ENCODE peak calls at places on chromosomes 11 and 22, in ten cellular contexts. L, O, K, N, W, F, T, X, J and Y are unnamed samples.

GRCh38 chr11:129268371-129268770 is 76.2 kb upstream of the ARHGAP32 start:
- DNase-seq in J (no peak), F (no peak), N (no peak), O (no peak), K (no peak), X (no peak), L (no peak), W (no peak), T (no peak), Y (no peak)

GRCh38 chr22:48856308-48856615 is 971.4 kb downstream of the BRD1 start:
- DNase-seq in T (no peak), W (no peak), N (no peak), O (no peak), L (no peak), X (no peak), J (no peak), F (no peak), K (no peak), Y (no peak)

GRCh38 chr11:27812341-27812740 is 112.1 kb upstream of the BDNF start:
- DNase-seq in O (no peak), X (no peak), W (no peak), F (no peak), T (no peak), K (no peak), N (no peak), L (no peak), J (no peak), Y (no peak)

GRCh38 chr11:90747057-90747456 is 524.2 kb upstream of the CHORDC1 start:
- DNase-seq in N (no peak), X (peak; percentile 91), J (peak; percentile 40), F (no peak), O (no peak), T (no peak), W (no peak), L (no peak), K (no peak), Y (no peak)

GRCh38 chr22:26617251-26618199 is at the start of gene CRYBB1:
- DNase-seq in X (no peak), K (no peak), J (no peak), F (no peak), N (no peak), W (no peak), O (peak; percentile 44), L (no peak), T (no peak), Y (peak; percentile 77)

GRCh38 chr22:37566329-37566837 is 6.1 kb downstream of the CDC42EP1 start:
- DNase-seq in N (no peak), X (no peak), J (no peak), W (no peak), O (no peak), T (peak; percentile 19), F (peak; percentile 79), K (no peak), L (no peak), Y (peak; percentile 91)

GRCh38 chr11:5107285-5107684 is 30.9 kb downstream of the OR52A5 start:
- DNase-seq in N (no peak), F (no peak), J (no peak), X (no peak), O (no peak), W (no peak), K (no peak), L (no peak), T (no peak), Y (no peak)

GRCh38 chr11:111086058-111086457 is 159.5 kb upstream of the POU2AF2 start:
- DNase-seq in K (no peak), J (no peak), L (no peak), X (no peak), T (no peak), W (no peak), O (no peak), F (no peak), N (no peak), Y (no peak)

GRCh38 chr22:46569055-46569847 is 31.8 kb upstream of the CELSR1 start:
- DNase-seq in J (no peak), X (no peak), T (no peak), W (no peak), L (no peak), O (no peak), K (no peak), N (no peak), F (no peak), Y (peak; percentile 68)

GRCh38 chr11:60912223-60912850 is 1.6 kb upstream of the TMEM109 start:
- DNase-seq in N (no peak), L (no peak), J (no peak), T (no peak), W (no peak), X (no peak), F (no peak), K (no peak), O (no peak), Y (no peak)

DNA sequence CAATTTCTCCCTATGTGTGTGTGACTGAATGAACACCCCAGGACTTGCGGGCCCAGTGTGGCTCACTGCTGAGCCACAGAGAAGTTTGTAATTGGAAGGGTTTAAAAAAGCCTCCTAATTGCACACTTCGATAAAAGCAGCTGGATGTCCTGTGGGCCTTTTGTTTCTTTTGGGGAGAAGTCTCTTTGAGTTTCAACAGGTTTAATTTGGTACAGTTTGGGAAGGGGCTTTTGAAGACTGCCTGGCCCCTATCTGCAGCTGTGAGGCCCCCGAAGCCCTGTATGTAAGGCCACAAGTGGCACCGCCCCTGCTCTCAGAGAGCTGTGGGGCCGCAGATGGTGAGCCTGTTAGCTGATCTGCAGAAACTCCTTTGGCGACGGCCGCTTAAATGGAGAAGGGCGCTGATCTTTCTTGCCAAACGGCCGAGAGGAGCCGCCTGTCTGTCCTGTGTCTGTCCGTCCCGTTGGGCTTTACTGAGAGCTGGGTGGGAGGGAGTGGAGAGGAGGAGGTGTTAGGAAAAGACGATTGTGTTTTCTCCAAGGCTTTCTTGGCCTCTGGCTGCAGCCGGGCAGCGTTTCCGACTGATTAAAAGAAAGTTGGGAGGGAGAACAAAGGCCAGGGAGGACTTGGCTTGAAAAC is 2.1 kb downstream of the FBLN1 start:
- DNase-seq in T (no peak), F (no peak), K (peak; percentile 70), J (no peak), X (peak; percentile 34), N (peak; percentile 43), O (no peak), W (no peak), L (no peak), Y (no peak)
- H3K27ac ChIP-seq in T (no peak overlapping the region), F (peak overlapping the region; percentile 76), K (peak overlapping the region; percentile 86), J (peak overlapping the region; percentile 72), X (peak overlapping the region; percentile 39), N (peak overlapping the region; percentile 72), O (no peak overlapping the region), W (peak overlapping the region; percentile 92), L (no peak overlapping the region), Y (no peak overlapping the region)

GRCh38 chr11:8806974-8807373 is 104.0 kb upstream of the AKIP1 start:
- DNase-seq in N (no peak), W (no peak), O (no peak), J (no peak), X (no peak), L (no peak), K (no peak), F (no peak), T (no peak), Y (no peak)
- H3K27ac ChIP-seq in N (peak overlapping the region; percentile 74), W (peak overlapping the region; percentile 90), O (no peak overlapping the region), J (peak overlapping the region; percentile 98), X (peak overlapping the region; percentile 95), L (no peak overlapping the region), K (peak overlapping the region; percentile 55), F (peak overlapping the region; percentile 90), T (no peak overlapping the region), Y (peak overlapping the region; percentile 78)

GRCh38 chr22:19962909-19963806 is 21.5 kb upstream of the TXNRD2 start:
- DNase-seq in T (no peak), W (no peak), F (peak; percentile 94), N (no peak), K (peak; percentile 81), X (peak; percentile 96), O (peak; percentile 95), L (no peak), J (peak; percentile 90), Y (peak; percentile 70)

GRCh38 chr22:19963863-19964642 is 22.4 kb upstream of the TXNRD2 start:
- DNase-seq in X (no peak), W (no peak), L (no peak), F (no peak), O (no peak), J (no peak), T (no peak), K (no peak), N (no peak), Y (no peak)

GRCh38 chr22:19961868-19962245 is 20.2 kb upstream of the TXNRD2 start:
- DNase-seq in T (no peak), N (no peak), J (no peak), K (no peak), O (no peak), W (no peak), X (no peak), L (no peak), F (no peak), Y (peak; percentile 71)

GRCh38 chr22:19961201-19961580 is 19.6 kb upstream of the TXNRD2 start:
- DNase-seq in N (no peak), J (no peak), L (no peak), O (no peak), X (no peak), F (no peak), W (no peak), K (no peak), T (no peak), Y (no peak)

DNA sequence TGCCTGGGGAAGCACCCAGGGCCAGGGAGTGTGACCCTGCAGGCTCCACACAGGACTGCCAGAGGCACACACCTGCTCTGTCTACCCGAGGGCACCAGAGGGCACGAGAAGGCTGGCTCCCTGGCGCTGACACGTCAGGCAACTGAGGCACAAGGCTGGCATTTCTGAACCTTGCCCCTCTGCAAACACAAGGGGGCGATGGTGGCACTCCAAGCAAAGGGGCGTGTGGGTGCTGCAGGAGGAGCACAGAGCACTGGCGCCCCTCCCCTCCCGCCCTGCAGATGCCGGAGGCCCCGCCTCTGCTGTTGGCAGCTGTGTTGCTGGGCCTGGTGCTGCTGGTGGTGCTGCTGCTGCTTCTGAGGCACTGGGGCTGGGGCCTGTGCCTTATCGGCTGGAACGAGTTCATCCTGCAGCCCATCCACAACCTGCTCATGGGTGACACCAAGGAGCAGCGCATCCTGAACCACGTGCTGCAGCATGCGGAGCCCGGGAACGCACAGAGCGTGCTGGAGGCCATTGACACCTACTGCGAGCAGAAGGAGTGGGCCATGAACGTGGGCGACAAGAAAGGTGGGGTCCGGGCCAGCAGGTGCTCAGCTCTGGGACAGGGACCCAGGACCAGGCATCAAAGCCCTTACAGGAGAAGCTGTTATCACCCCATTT is 20.8 kb upstream of the TXNRD2 start:
- DNase-seq in O (peak; percentile 92), F (peak; percentile 88), X (peak; percentile 81), W (no peak), T (peak; percentile 33), N (no peak), K (peak; percentile 82), J (peak; percentile 71), L (no peak), Y (peak; percentile 80)
- H3K27ac ChIP-seq in O (peak overlapping the region; percentile 86), F (peak overlapping the region; percentile 56), X (peak overlapping the region; percentile 2), W (peak overlapping the region; percentile 61), T (no peak overlapping the region), N (peak overlapping the region; percentile 67), K (no peak overlapping the region), J (peak overlapping the region; percentile 78), L (peak overlapping the region; percentile 74), Y (no peak overlapping the region)

DNA sequence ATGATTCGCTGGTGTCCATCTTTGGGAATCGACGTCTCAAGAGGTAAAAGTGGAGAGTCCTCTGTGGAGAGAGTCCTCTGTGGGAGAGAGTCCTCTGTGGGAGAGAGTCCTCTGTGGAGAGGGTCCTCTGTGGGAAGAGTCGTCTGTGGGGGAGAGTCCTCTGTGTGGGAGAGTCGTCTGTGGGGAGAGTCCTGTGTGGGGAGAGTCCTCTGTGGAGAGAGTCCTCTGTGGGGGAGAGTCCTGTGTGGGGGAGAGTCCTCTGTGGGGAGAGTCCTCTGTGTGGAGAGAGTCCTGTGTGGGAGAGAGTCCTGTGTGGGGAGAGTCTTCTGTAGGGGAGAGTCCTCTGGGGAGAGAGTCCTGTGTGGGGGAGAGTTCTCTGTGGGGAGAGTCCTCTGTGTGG is 3.1 kb downstream of the PRDX5 start:
- DNase-seq in O (no peak), K (no peak), J (no peak), L (no peak), N (no peak), F (no peak), X (no peak), T (no peak), W (peak; percentile 77), Y (no peak)
- H3K27ac ChIP-seq in O (no peak overlapping the region), K (no peak overlapping the region), J (peak overlapping the region; percentile 100), L (no peak overlapping the region), N (peak overlapping the region; percentile 40), F (peak overlapping the region; percentile 65), X (peak overlapping the region; percentile 84), T (no peak overlapping the region), W (no peak overlapping the region), Y (no peak overlapping the region)